ENCODE peak calls at places on chromosomes 11 and 22, in six cellular contexts. L is CD8-positive, alpha-beta T cell; F is right atrium auricular region; I is cardiac muscle cell; Y is GM23248; D is CD8-positive, alpha-beta memory T cell. B is an unnamed sample.
A peak's percentile ranks its signal among the peaks of the same experiment; 100 is the strongest.

GRCh38 chr11:125074511-125075241 is 11.6 kb downstream of the SLC37A2 start:
- DNase-seq in L (no peak), F (peak; percentile 43), I (no peak), Y (no peak), D (no peak), B (no peak)

GRCh38 chr11:47354913-47355282 is 2.4 kb upstream of the MYBPC3 start:
- DNase-seq in L (no peak), F (no peak), I (peak; percentile 22), Y (no peak), D (no peak), B (no peak)

GRCh38 chr11:58674609-58675008 is 52.1 kb downstream of the CNTF start:
- DNase-seq in L (no peak), F (no peak), I (no peak), Y (no peak), D (no peak), B (no peak)

GRCh38 chr11:2812371-2812991 is 73.1 kb downstream of the CDKN1C start:
- DNase-seq in L (no peak), F (peak; percentile 76), I (peak; percentile 91), Y (no peak), D (no peak), B (no peak)

GRCh38 chr11:94129505-94130335 is 1.1 kb downstream of the PANX1 start:
- DNase-seq in L (peak; percentile 30), F (no peak), I (peak; percentile 34), Y (peak; percentile 43), D (no peak), B (no peak)

GRCh38 chr22:50525991-50526848 is 822 bp upstream of the SCO2 start:
- DNase-seq in L (peak; percentile 78), F (peak; percentile 72), I (peak; percentile 84), Y (peak; percentile 79), D (peak; percentile 83), B (peak; percentile 69)

GRCh38 chr11:124584681-124585372 is 15.0 kb downstream of the OR8A1 start:
- DNase-seq in L (no peak), F (no peak), I (no peak), Y (no peak), D (no peak), B (no peak)

GRCh38 chr22:20956258-20957117 is 10.6 kb upstream of the AIFM3 start:
- DNase-seq in L (no peak), F (no peak), I (peak; percentile 50), Y (peak; percentile 64), D (no peak), B (peak; percentile 64)

GRCh38 chr11:114259124-114259526 is 37.1 kb upstream of the NNMT start:
- DNase-seq in L (no peak), F (peak; percentile 80), I (no peak), Y (no peak), D (no peak), B (no peak)

GRCh38 chr22:35835267-35835997 is 117.8 kb downstream of the APOL5 start:
- DNase-seq in L (no peak), F (no peak), I (no peak), Y (peak; percentile 76), D (no peak), B (no peak)

GRCh38 chr11:8683115-8683807 is 669 bp downstream of the RPL27A start:
- DNase-seq in L (no peak), F (peak; percentile 9), I (no peak), Y (peak; percentile 38), D (peak; percentile 29), B (no peak)

GRCh38 chr11:41984023-41984422 is 524.6 kb upstream of the LRRC4C start:
- DNase-seq in L (no peak), F (no peak), I (no peak), Y (no peak), D (no peak), B (no peak)

GRCh38 chr11:66693356-66694055 is 15.8 kb upstream of the RBM4B start:
- DNase-seq in L (no peak), F (no peak), I (no peak), Y (no peak), D (no peak), B (no peak)

GRCh38 chr11:19785265-19785664 is 72.6 kb downstream of the NAV2 start:
- DNase-seq in L (no peak), F (no peak), I (no peak), Y (no peak), D (no peak), B (no peak)

GRCh38 chr11:73262851-73263495 is 9.2 kb upstream of the P2RY6 start:
- DNase-seq in L (no peak), F (peak; percentile 50), I (peak; percentile 38), Y (peak; percentile 77), D (no peak), B (no peak)

GRCh38 chr11:113618360-113618759 is 87.7 kb downstream of the TMPRSS5 start:
- DNase-seq in L (no peak), F (no peak), I (peak; percentile 41), Y (peak; percentile 81), D (no peak), B (no peak)

GRCh38 chr11:94737171-94737611 is 31.0 kb upstream of the AMOTL1 start:
- DNase-seq in L (no peak), F (no peak), I (no peak), Y (peak; percentile 44), D (no peak), B (no peak)

GRCh38 chr11:7981758-7982157 is 5.4 kb upstream of the EIF3F start:
- DNase-seq in L (no peak), F (no peak), I (no peak), Y (no peak), D (no peak), B (no peak)

GRCh38 chr11:96426356-96427103 is 36.7 kb downstream of the JRKL start:
- DNase-seq in L (no peak), F (no peak), I (peak; percentile 75), Y (peak; percentile 66), D (no peak), B (peak; percentile 76)

GRCh38 chr11:335779-336665 is 15.4 kb upstream of the IFITM3 start:
- DNase-seq in L (no peak), F (no peak), I (peak; percentile 76), Y (no peak), D (no peak), B (no peak)

GRCh38 chr22:38418589-38418988 is 36.4 kb downstream of the KCNJ4 start:
- DNase-seq in L (no peak), F (no peak), I (no peak), Y (no peak), D (no peak), B (no peak)

GRCh38 chr11:120023120-120023519 is 114.8 kb downstream of the TRIM29 start:
- DNase-seq in L (no peak), F (no peak), I (no peak), Y (no peak), D (no peak), B (no peak)

GRCh38 chr11:1839924-1840779 is 1.4 kb downstream of the TNNI2 start:
- DNase-seq in L (no peak), F (no peak), I (no peak), Y (no peak), D (no peak), B (no peak)

GRCh38 chr11:73186886-73187285 is 31.2 kb upstream of the P2RY2 start:
- DNase-seq in L (no peak), F (no peak), I (no peak), Y (no peak), D (no peak), B (no peak)

GRCh38 chr22:34502821-34503220 is 563.1 kb upstream of the ISX start:
- DNase-seq in L (no peak), F (no peak), I (no peak), Y (no peak), D (no peak), B (no peak)

GRCh38 chr11:112316971-112317370 is 56.3 kb upstream of the PLET1 start:
- DNase-seq in L (no peak), F (no peak), I (no peak), Y (no peak), D (no peak), B (no peak)

GRCh38 chr11:1936072-1936780 is 10.9 kb upstream of the MRPL23 start:
- DNase-seq in L (peak; percentile 12), F (no peak), I (no peak), Y (no peak), D (no peak), B (no peak)

GRCh38 chr11:69912911-69913451 is 93.8 kb upstream of the FGF3 start:
- DNase-seq in L (no peak), F (no peak), I (no peak), Y (peak; percentile 47), D (no peak), B (no peak)

GRCh38 chr11:45150943-45151342 is 4.5 kb downstream of the PRDM11 start:
- DNase-seq in L (no peak), F (no peak), I (no peak), Y (no peak), D (no peak), B (no peak)
- H3K4me1 ChIP-seq in L (peaks cover 7% of the 10 kb centered on the region), F (no peaks in the 10 kb centered on the region), I (peaks cover 5% of the 10 kb centered on the region), Y (no peaks in the 10 kb centered on the region), D (peaks cover 15% of the 10 kb centered on the region), B (peaks cover 4% of the 10 kb centered on the region)

GRCh38 chr11:103744496-103745153 is 291.8 kb upstream of the DDI1 start:
- DNase-seq in L (no peak), F (no peak), I (no peak), Y (no peak), D (no peak), B (no peak)

GRCh38 chr11:103749158-103749557 is 287.3 kb upstream of the DDI1 start:
- DNase-seq in L (no peak), F (no peak), I (no peak), Y (peak; percentile 69), D (no peak), B (no peak)
- H3K9me3 ChIP-seq in L (no peaks in the 10 kb centered on the region), F (peaks cover 11% of the 10 kb centered on the region), I (no peaks in the 10 kb centered on the region), Y (no peaks in the 10 kb centered on the region), D (no peaks in the 10 kb centered on the region), B (no peaks in the 10 kb centered on the region)

GRCh38 chr22:48145738-48146137 is 1383.3 kb downstream of the TBC1D22A start:
- DNase-seq in L (no peak), F (no peak), I (no peak), Y (no peak), D (no peak), B (no peak)
- H3K4me3 ChIP-seq in L (no peak overlapping the region), F (no peak overlapping the region), I (no peak overlapping the region), Y (no peak overlapping the region), D (no peak overlapping the region), B (no peak overlapping the region)

DNA sequence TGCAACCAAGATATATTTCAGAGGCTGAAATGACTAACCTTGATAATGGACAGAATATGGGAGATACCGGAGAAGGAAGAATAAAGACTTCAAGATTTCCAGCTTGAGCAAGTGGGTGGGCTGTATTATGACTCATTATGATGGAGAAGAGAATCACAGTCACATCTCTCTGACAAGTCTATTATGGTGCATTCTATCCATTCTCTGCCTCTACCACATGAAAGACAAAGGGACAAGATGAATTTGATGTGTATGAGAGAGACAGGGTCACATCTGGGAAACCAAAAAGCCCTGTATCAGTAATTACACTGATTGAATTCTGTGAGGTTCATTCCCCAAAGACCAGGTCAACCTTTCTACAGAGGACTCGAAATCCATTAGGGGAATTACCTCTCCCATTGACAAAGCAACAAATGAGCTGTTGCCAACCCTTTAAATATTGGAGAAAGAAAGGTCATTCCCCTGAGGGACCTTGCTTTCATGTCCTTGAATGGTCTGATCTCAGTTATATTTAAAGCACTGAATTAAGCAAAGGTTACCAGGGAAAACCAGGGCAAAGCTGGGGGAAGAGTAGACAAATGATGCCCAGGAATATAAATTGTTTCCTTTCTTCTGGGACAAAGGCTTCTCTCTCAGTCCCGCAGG is 109.6 kb downstream of the USP35 start:
- DNase-seq in L (no peak), F (no peak), I (no peak), Y (no peak), D (no peak), B (peak; percentile 60)
- H3K4me1 ChIP-seq in L (no peaks in the 10 kb centered on the region), F (no peaks in the 10 kb centered on the region), I (no peaks in the 10 kb centered on the region), Y (no peaks in the 10 kb centered on the region), D (no peaks in the 10 kb centered on the region), B (peaks cover 14% of the 10 kb centered on the region)

B was measured in HAP-1.